ENCODE peak calls at places on chromosome 19, in nine cellular contexts. One of them, this sample, is unnamed.

GRCh38 chr19:33771308-33772101 is 25.2 kb upstream of the KCTD15 start:
- DNase-seq in transverse colon: peak
- DNase-seq in SK-N-MC: no peak
- DNase-seq in breast epithelium: peak
- DNase-seq in endothelial cell of umbilical vein: peak
- DNase-seq in Panc1: no peak
- DNase-seq in GM23338: peak
- DNase-seq in GM12892: peak
- DNase-seq in vagina: no peak
- DNase-seq in this sample: peak

GRCh38 chr19:10565028-10565566 is 713 bp downstream of the KRI1 start:
- DNase-seq in breast epithelium: peak
- DNase-seq in vagina: no peak
- DNase-seq in Panc1: no peak
- DNase-seq in GM12892: peak
- DNase-seq in SK-N-MC: no peak
- DNase-seq in GM23338: peak
- DNase-seq in transverse colon: peak
- DNase-seq in endothelial cell of umbilical vein: peak
- DNase-seq in this sample: peak

GRCh38 chr19:3210347-3211017 is 14.0 kb upstream of the CELF5 start:
- DNase-seq in Panc1: peak
- DNase-seq in GM23338: peak
- DNase-seq in SK-N-MC: no peak
- DNase-seq in GM12892: peak
- DNase-seq in vagina: no peak
- DNase-seq in transverse colon: peak
- DNase-seq in endothelial cell of umbilical vein: peak
- DNase-seq in breast epithelium: no peak
- DNase-seq in this sample: peak

GRCh38 chr19:3179739-3180293 is 1.2 kb downstream of the S1PR4 start:
- DNase-seq in SK-N-MC: no peak
- DNase-seq in Panc1: no peak
- DNase-seq in endothelial cell of umbilical vein: no peak
- DNase-seq in vagina: no peak
- DNase-seq in breast epithelium: no peak
- DNase-seq in GM23338: no peak
- DNase-seq in transverse colon: no peak
- DNase-seq in GM12892: peak
- DNase-seq in this sample: no peak

GRCh38 chr19:45153339-45154063 is 7.3 kb downstream of the NKPD1 start:
- DNase-seq in vagina: no peak
- DNase-seq in GM12892: peak
- DNase-seq in GM23338: peak
- DNase-seq in SK-N-MC: no peak
- DNase-seq in transverse colon: peak
- DNase-seq in breast epithelium: no peak
- DNase-seq in endothelial cell of umbilical vein: peak
- DNase-seq in Panc1: no peak
- DNase-seq in this sample: peak

GRCh38 chr19:39671739-39672363 is 16.1 kb downstream of the LGALS16 start:
- DNase-seq in transverse colon: no peak
- DNase-seq in breast epithelium: no peak
- DNase-seq in Panc1: peak
- DNase-seq in vagina: no peak
- DNase-seq in GM12892: no peak
- DNase-seq in GM23338: peak
- DNase-seq in SK-N-MC: peak
- DNase-seq in endothelial cell of umbilical vein: peak
- DNase-seq in this sample: peak

GRCh38 chr19:27765397-27765796 is 1447.6 kb downstream of the UQCRFS1 start:
- DNase-seq in transverse colon: no peak
- DNase-seq in breast epithelium: no peak
- DNase-seq in Panc1: no peak
- DNase-seq in SK-N-MC: no peak
- DNase-seq in GM12892: no peak
- DNase-seq in GM23338: no peak
- DNase-seq in endothelial cell of umbilical vein: no peak
- DNase-seq in vagina: no peak
- DNase-seq in this sample: no peak

GRCh38 chr19:32311371-32311770 is 34.0 kb upstream of the ZNF507 start:
- DNase-seq in breast epithelium: no peak
- DNase-seq in SK-N-MC: no peak
- DNase-seq in transverse colon: no peak
- DNase-seq in endothelial cell of umbilical vein: no peak
- DNase-seq in GM23338: no peak
- DNase-seq in Panc1: no peak
- DNase-seq in vagina: peak
- DNase-seq in GM12892: no peak
- DNase-seq in this sample: no peak

GRCh38 chr19:14333101-14333871 is 48.0 kb upstream of the ADGRE5 start:
- DNase-seq in transverse colon: peak
- DNase-seq in vagina: no peak
- DNase-seq in endothelial cell of umbilical vein: no peak
- DNase-seq in SK-N-MC: no peak
- DNase-seq in breast epithelium: no peak
- DNase-seq in Panc1: no peak
- DNase-seq in GM12892: no peak
- DNase-seq in GM23338: peak
- DNase-seq in this sample: peak

GRCh38 chr19:3968556-3969434 is 2.1 kb downstream of the DAPK3 start:
- DNase-seq in breast epithelium: peak
- DNase-seq in vagina: peak
- DNase-seq in GM23338: peak
- DNase-seq in GM12892: no peak
- DNase-seq in Panc1: peak
- DNase-seq in SK-N-MC: peak
- DNase-seq in endothelial cell of umbilical vein: peak
- DNase-seq in transverse colon: peak
- DNase-seq in this sample: peak

GRCh38 chr19:50344661-50345318 is 15.6 kb upstream of the KCNC3 start:
- DNase-seq in SK-N-MC: no peak
- DNase-seq in vagina: no peak
- DNase-seq in Panc1: no peak
- DNase-seq in endothelial cell of umbilical vein: no peak
- DNase-seq in transverse colon: no peak
- DNase-seq in GM23338: no peak
- DNase-seq in GM12892: no peak
- DNase-seq in breast epithelium: no peak
- DNase-seq in this sample: no peak

GRCh38 chr19:4362871-4363545 is 19.6 kb downstream of the MPND start:
- DNase-seq in breast epithelium: no peak
- DNase-seq in transverse colon: no peak
- DNase-seq in GM12892: no peak
- DNase-seq in Panc1: no peak
- DNase-seq in SK-N-MC: no peak
- DNase-seq in endothelial cell of umbilical vein: no peak
- DNase-seq in vagina: no peak
- DNase-seq in GM23338: peak
- DNase-seq in this sample: no peak

GRCh38 chr19:33214621-33215020 is 11.0 kb downstream of the SLC7A10 start:
- DNase-seq in Panc1: no peak
- DNase-seq in breast epithelium: no peak
- DNase-seq in endothelial cell of umbilical vein: no peak
- DNase-seq in GM12892: no peak
- DNase-seq in GM23338: peak
- DNase-seq in SK-N-MC: no peak
- DNase-seq in transverse colon: no peak
- DNase-seq in vagina: no peak
- DNase-seq in this sample: no peak

GRCh38 chr19:39237200-39238184 is 7.3 kb downstream of the IFNL3 start:
- DNase-seq in SK-N-MC: no peak
- DNase-seq in GM23338: peak
- DNase-seq in GM12892: peak
- DNase-seq in Panc1: no peak
- DNase-seq in vagina: no peak
- DNase-seq in transverse colon: peak
- DNase-seq in endothelial cell of umbilical vein: no peak
- DNase-seq in breast epithelium: peak
- DNase-seq in this sample: peak

GRCh38 chr19:41351339-41352245 is 2.1 kb downstream of the TGFB1 start:
- DNase-seq in Panc1: no peak
- DNase-seq in SK-N-MC: no peak
- DNase-seq in endothelial cell of umbilical vein: peak
- DNase-seq in GM12892: peak
- DNase-seq in breast epithelium: no peak
- DNase-seq in GM23338: peak
- DNase-seq in vagina: no peak
- DNase-seq in transverse colon: peak
- DNase-seq in this sample: peak

GRCh38 chr19:12778020-12778904 is 2.9 kb upstream of the HOOK2 start:
- DNase-seq in transverse colon: peak
- DNase-seq in Panc1: no peak
- DNase-seq in endothelial cell of umbilical vein: peak
- DNase-seq in breast epithelium: peak
- DNase-seq in vagina: no peak
- DNase-seq in SK-N-MC: no peak
- DNase-seq in GM12892: no peak
- DNase-seq in GM23338: peak
- DNase-seq in this sample: peak

GRCh38 chr19:41706741-41707501 is 1.5 kb upstream of the CEACAM5 start:
- DNase-seq in GM12892: peak
- DNase-seq in SK-N-MC: no peak
- DNase-seq in breast epithelium: no peak
- DNase-seq in Panc1: peak
- DNase-seq in GM23338: peak
- DNase-seq in transverse colon: peak
- DNase-seq in vagina: no peak
- DNase-seq in endothelial cell of umbilical vein: peak
- DNase-seq in this sample: peak

GRCh38 chr19:42442833-42443232 is at the start of gene CXCL17:
- DNase-seq in vagina: no peak
- DNase-seq in SK-N-MC: no peak
- DNase-seq in Panc1: no peak
- DNase-seq in GM23338: no peak
- DNase-seq in GM12892: no peak
- DNase-seq in endothelial cell of umbilical vein: no peak
- DNase-seq in breast epithelium: no peak
- DNase-seq in transverse colon: no peak
- DNase-seq in this sample: peak

GRCh38 chr19:16445238-16446107 is 26.3 kb downstream of the EPS15L1 start:
- DNase-seq in vagina: no peak
- DNase-seq in SK-N-MC: no peak
- DNase-seq in endothelial cell of umbilical vein: no peak
- DNase-seq in transverse colon: peak
- DNase-seq in GM12892: no peak
- DNase-seq in Panc1: no peak
- DNase-seq in breast epithelium: no peak
- DNase-seq in GM23338: no peak
- DNase-seq in this sample: no peak

DNA sequence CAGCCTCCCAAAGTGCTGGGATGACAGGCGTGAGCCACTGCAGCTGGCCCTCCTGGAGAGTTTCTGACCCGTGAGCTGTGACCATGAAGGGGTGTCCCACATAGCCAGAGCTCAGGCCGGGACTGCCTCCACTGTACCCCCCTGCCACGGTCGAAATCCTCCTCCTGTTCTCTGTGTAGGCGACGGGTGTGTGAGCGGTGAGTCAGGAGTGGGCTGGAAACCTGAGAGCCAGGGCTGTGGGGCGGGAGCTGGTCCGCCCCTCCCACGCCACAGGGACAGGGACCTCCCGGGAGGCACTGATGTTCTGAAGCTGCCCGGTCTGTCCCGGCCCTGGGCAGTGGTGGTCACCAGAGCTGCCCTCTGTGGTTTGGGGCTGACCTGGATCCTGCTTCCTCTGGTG is 3.9 kb downstream of the WDR18 start:
- DNase-seq in vagina: no peak
- DNase-seq in SK-N-MC: no peak
- DNase-seq in GM23338: peak
- DNase-seq in breast epithelium: no peak
- DNase-seq in transverse colon: no peak
- DNase-seq in GM12892: no peak
- DNase-seq in Panc1: no peak
- DNase-seq in endothelial cell of umbilical vein: no peak
- DNase-seq in this sample: no peak
- TF ChIP-seq POLR2AphosphoS5 in vagina: no peak
- TF ChIP-seq POLR2AphosphoS5 in SK-N-MC: no peak
- TF ChIP-seq POLR2AphosphoS5 in GM23338: no peak
- TF ChIP-seq POLR2AphosphoS5 in breast epithelium: no peak
- TF ChIP-seq POLR2AphosphoS5 in transverse colon: no peak
- TF ChIP-seq POLR2AphosphoS5 in GM12892: no peak
- TF ChIP-seq POLR2AphosphoS5 in Panc1: no peak
- TF ChIP-seq POLR2AphosphoS5 in endothelial cell of umbilical vein: no peak
- TF ChIP-seq POLR2AphosphoS5 in this sample: no peak

GRCh38 chr19:57578487-57579205 is at the start of gene ZNF416:
- DNase-seq in GM23338: peak
- DNase-seq in transverse colon: peak
- DNase-seq in endothelial cell of umbilical vein: peak
- DNase-seq in SK-N-MC: peak
- DNase-seq in vagina: peak
- DNase-seq in Panc1: peak
- DNase-seq in GM12892: peak
- DNase-seq in breast epithelium: peak
- DNase-seq in this sample: peak
- TF ChIP-seq POLR2AphosphoS5 in GM23338: peak
- TF ChIP-seq POLR2AphosphoS5 in transverse colon: peak
- TF ChIP-seq POLR2AphosphoS5 in endothelial cell of umbilical vein: no peak
- TF ChIP-seq POLR2AphosphoS5 in SK-N-MC: peak
- TF ChIP-seq POLR2AphosphoS5 in vagina: peak
- TF ChIP-seq POLR2AphosphoS5 in Panc1: peak
- TF ChIP-seq POLR2AphosphoS5 in GM12892: no peak
- TF ChIP-seq POLR2AphosphoS5 in breast epithelium: peak
- TF ChIP-seq POLR2AphosphoS5 in this sample: peak

GRCh38 chr19:7337380-7338194 is 11.2 kb upstream of the ARHGEF18 start:
- DNase-seq in transverse colon: peak
- DNase-seq in Panc1: no peak
- DNase-seq in SK-N-MC: no peak
- DNase-seq in GM12892: peak
- DNase-seq in vagina: no peak
- DNase-seq in endothelial cell of umbilical vein: no peak
- DNase-seq in GM23338: no peak
- DNase-seq in breast epithelium: no peak
- DNase-seq in this sample: no peak
- TF ChIP-seq POLR2AphosphoS5 in transverse colon: no peak
- TF ChIP-seq POLR2AphosphoS5 in Panc1: no peak
- TF ChIP-seq POLR2AphosphoS5 in SK-N-MC: no peak
- TF ChIP-seq POLR2AphosphoS5 in GM12892: peak
- TF ChIP-seq POLR2AphosphoS5 in vagina: no peak
- TF ChIP-seq POLR2AphosphoS5 in endothelial cell of umbilical vein: no peak
- TF ChIP-seq POLR2AphosphoS5 in GM23338: no peak
- TF ChIP-seq POLR2AphosphoS5 in breast epithelium: no peak
- TF ChIP-seq POLR2AphosphoS5 in this sample: no peak

DNA sequence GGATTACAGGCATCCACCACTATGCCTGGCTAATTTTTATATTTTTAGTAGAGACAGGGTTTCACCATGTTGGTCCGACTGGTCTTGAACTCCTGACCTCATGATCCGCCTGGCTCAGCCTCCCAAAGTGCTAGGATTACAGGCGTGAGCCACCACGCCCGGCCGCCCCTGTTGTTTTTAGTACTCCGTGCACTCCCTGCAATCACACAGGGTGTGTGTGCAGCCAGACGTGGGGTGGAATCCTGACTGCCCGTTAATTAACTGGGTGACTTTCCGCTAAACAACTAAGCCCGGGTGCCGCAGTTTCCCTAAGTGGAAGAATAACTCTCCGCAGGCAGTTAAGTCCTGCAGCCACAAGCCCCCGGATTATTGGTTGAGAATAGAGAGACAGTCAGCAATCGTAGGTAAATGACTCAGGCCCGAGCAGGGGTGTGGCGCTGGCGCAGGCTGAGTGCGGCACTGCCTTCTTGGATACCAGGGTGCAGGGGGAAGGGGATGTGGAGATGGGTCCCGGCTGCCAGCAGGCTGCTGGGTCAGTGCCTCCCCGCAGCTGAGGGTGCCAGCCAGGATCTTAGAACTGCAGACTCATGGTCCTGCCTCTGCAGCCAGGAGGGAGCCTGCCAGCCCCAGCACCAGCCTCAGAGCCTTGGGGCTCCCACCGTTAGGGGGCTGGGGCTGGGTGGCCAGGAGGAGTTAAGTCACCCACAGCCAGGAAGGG is 6.1 kb upstream of the FXYD3 start:
- DNase-seq in endothelial cell of umbilical vein: no peak
- DNase-seq in GM23338: peak
- DNase-seq in SK-N-MC: no peak
- DNase-seq in Panc1: no peak
- DNase-seq in vagina: no peak
- DNase-seq in transverse colon: peak
- DNase-seq in GM12892: no peak
- DNase-seq in breast epithelium: peak
- DNase-seq in this sample: peak
- TF ChIP-seq POLR2AphosphoS5 in endothelial cell of umbilical vein: no peak
- TF ChIP-seq POLR2AphosphoS5 in GM23338: no peak
- TF ChIP-seq POLR2AphosphoS5 in SK-N-MC: no peak
- TF ChIP-seq POLR2AphosphoS5 in Panc1: no peak
- TF ChIP-seq POLR2AphosphoS5 in vagina: no peak
- TF ChIP-seq POLR2AphosphoS5 in transverse colon: no peak
- TF ChIP-seq POLR2AphosphoS5 in GM12892: no peak
- TF ChIP-seq POLR2AphosphoS5 in breast epithelium: no peak
- TF ChIP-seq POLR2AphosphoS5 in this sample: no peak